ENCODE peak calls at places on chromosome 17, in four cellular contexts. V, C, P and L are unnamed samples.

GRCh38 chr17:57707892-57708291 is 37.2 kb downstream of the CCDC182 start:
- DNase-seq in V (no peak), C (peak), P (no peak), L (no peak)

GRCh38 chr17:49180303-49180702 is 30.1 kb downstream of the GNGT2 start:
- DNase-seq in V (no peak), C (peak), P (peak), L (peak)

GRCh38 chr17:57089391-57089790 is 4.3 kb downstream of the AKAP1 start:
- DNase-seq in V (no peak), C (no peak), P (no peak), L (no peak)

GRCh38 chr17:29622337-29623282 is at the start of gene CORO6:
- DNase-seq in V (peak), C (peak), P (peak), L (peak)

GRCh38 chr17:51164911-51165679 is 1.1 kb upstream of the NME2 start:
- DNase-seq in V (no peak), C (peak), P (no peak), L (no peak)

GRCh38 chr17:77783991-77784820 is 174.3 kb upstream of the TNRC6C start:
- DNase-seq in V (no peak), C (no peak), P (peak), L (no peak)

GRCh38 chr17:21019976-21020575 is 22.7 kb downstream of the USP22 start:
- DNase-seq in V (no peak), C (peak), P (no peak), L (no peak)

GRCh38 chr17:12395733-12396354 is 269.8 kb upstream of the MYOCD start:
- DNase-seq in V (no peak), C (peak), P (no peak), L (no peak)

GRCh38 chr17:51347851-51348584 is 87.7 kb downstream of the UTP18 start:
- DNase-seq in V (no peak), C (no peak), P (no peak), L (no peak)

GRCh38 chr17:34596897-34597296 is 17.5 kb downstream of the TMEM132E start:
- DNase-seq in V (no peak), C (no peak), P (no peak), L (no peak)

GRCh38 chr17:31522284-31522931 is 130.9 kb downstream of the RAB11FIP4 start:
- DNase-seq in V (no peak), C (no peak), P (no peak), L (no peak)

GRCh38 chr17:28726396-28726911 is 421 bp upstream of the TLCD1 start:
- DNase-seq in V (no peak), C (peak), P (peak), L (peak)

GRCh38 chr17:19003966-19004600 is 481 bp downstream of the FAM83G start:
- DNase-seq in V (peak), C (peak), P (peak), L (peak)

GRCh38 chr17:43383826-43384475 is 14.8 kb upstream of the ARL4D start:
- DNase-seq in V (no peak), C (no peak), P (no peak), L (no peak)
- TF ChIP-seq CTCF in V (no peak), C (no peak), P (no peak), L (no peak)

DNA sequence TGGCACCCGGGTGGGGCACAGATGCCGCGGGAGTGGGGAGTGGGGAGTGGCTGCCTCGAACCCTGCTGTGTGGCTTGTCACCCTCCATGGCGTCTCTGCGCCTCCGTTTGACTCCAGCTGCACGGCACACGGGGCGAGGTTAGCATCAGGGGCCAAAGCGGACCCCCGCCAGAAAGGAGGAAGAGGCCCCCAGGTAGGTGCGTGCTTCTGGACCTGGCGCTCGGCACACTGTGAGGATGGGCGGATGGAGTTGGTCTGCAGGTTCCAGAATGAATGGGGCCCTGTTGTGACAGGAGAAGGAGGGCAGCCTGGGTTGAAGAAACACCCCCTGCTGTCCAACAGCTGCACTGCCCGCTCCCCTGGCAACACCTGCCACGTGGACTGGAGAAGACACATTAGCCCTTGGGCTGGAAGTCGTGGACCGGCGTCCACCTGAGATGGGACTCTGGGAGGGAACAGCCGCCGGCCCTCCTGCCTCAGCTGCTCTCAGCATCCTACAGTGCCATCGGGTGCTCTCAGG is 9.4 kb upstream of the FASN start:
- DNase-seq in V (no peak), C (peak), P (no peak), L (no peak)
- TF ChIP-seq CTCF in V (peak), C (peak), P (no peak), L (no peak)

DNA sequence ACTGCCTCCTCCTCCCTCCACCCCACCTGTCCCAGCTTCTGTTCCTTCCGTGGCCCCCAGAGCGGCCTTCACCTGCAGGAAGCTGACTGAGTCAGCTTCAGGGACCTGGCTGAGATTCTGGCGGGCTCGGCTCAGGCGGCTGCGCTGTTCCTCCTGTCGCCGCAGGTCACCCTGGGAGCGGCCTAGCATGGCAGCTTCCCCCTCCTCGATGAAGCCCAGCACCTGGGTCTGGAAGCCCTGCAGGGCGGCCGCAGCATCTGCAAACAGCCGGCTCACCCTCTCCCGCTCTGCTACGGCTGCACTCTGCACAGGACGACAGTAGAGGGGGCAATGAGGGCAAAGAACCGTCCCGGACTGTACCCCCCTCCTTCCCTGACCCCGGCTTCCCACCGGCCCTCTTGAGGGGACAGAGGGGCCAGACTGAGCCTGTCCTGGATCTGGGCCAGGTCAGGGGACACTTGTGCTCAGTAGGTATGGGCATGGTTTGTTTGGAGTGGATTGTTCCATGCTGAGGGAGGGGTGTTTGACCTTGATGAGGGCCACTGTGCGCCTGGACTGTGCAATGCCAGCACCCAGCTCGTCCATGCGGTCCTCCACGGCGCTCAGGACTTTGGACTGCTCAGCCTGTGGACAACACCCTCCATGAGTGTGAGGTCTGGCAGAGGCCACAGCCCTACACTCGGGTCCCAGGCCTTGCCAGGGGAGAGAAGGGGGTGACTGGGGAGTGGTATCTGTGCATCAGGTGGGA is 2.0 kb downstream of the TRIM47 start:
- DNase-seq in V (no peak), C (peak), P (peak), L (peak)
- TF ChIP-seq CTCF in V (peak), C (peak), P (peak), L (no peak)

GRCh38 chr17:4592240-4593005 is 8.1 kb downstream of the SMTNL2 start:
- DNase-seq in V (no peak), C (no peak), P (no peak), L (no peak)

GRCh38 chr17:4591529-4591928 is 7.2 kb downstream of the SMTNL2 start:
- DNase-seq in V (no peak), C (no peak), P (no peak), L (no peak)

GRCh38 chr17:4593021-4593797 is 8.9 kb downstream of the SMTNL2 start:
- DNase-seq in V (no peak), C (no peak), P (no peak), L (no peak)

GRCh38 chr17:4596636-4597380 is 12.5 kb downstream of the SMTNL2 start:
- DNase-seq in V (no peak), C (no peak), P (no peak), L (no peak)

DNA sequence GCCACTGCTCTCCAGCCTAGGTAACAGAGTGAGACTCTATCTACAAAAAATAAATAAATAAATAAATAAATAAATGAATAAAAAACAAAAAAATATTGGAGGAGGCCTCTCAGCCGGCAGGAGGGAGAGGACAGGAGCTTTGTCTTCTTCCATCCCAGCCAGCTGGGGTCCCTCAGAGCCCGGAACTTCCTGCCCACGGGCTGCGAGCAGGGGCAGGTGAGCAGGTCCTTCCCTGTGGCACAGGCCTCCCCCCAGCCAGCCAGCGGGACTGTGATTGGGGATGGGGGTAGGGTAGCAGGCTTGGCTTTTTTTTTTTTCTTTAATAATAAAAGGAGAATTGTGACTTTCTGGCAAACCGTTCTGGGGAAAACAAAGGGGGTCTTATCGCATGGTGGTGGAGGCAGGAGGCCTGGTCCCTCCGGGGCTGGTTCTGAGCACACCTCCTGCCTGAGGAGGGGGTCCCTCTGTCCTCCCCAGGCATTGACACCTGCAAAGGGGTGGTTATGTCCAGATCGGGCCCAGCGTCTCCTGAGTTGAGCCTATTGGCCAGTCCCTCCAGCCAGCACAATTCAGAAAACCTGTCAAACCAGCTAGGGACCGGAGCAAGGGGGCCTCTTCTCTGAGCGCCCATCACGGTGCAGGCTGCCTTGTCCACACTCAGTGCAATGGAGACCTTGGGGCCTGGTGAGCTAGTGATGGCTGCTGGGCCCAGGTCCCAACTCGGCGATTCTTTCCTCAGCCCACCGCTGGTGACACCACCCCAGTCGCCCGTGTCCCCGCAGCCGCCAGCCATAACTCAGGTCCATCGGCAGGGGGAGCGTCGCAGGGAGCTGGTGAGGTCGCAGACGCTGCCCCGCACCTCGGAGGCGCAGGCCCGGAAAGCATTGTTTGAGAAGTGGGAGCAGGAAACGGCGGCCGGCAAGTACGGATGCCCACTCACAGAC is 10.3 kb downstream of the SMTNL2 start:
- DNase-seq in V (peak), C (peak), P (peak), L (no peak)
- TF ChIP-seq CTCF in V (peak), C (peak), P (peak), L (no peak)

GRCh38 chr17:9116861-9117568 is 95.7 kb downstream of the NTN1 start:
- DNase-seq in V (no peak), C (no peak), P (no peak), L (no peak)

GRCh38 chr17:9124554-9124935 is 103.2 kb downstream of the NTN1 start:
- DNase-seq in V (no peak), C (no peak), P (no peak), L (no peak)

GRCh38 chr17:9123594-9124553 is 102.6 kb downstream of the NTN1 start:
- DNase-seq in V (no peak), C (no peak), P (no peak), L (no peak)

GRCh38 chr17:9121186-9121820 is 100.0 kb downstream of the NTN1 start:
- DNase-seq in V (no peak), C (no peak), P (no peak), L (no peak)

DNA sequence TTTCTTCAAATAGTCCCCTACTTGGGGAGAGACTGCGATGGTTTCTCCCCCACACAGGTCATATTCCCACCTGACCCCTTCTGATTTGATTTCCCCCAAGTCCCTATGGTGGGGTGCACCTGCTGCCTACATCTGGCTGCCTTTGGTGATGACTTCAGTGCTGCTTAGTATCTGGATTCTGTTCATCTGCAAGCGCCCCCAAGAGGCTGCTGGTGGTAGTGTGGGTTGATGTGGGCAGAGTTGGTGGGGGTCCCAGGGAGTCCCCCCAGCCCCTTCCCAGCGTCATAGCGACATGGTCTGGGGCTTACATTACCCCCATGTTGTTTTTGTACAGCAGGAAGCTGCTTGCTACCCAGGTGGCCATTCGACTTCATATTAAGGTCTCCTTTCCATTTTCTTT is 99.2 kb downstream of the NTN1 start:
- DNase-seq in V (no peak), C (peak), P (no peak), L (no peak)
- TF ChIP-seq CTCF in V (peak), C (peak), P (no peak), L (no peak)

DNA sequence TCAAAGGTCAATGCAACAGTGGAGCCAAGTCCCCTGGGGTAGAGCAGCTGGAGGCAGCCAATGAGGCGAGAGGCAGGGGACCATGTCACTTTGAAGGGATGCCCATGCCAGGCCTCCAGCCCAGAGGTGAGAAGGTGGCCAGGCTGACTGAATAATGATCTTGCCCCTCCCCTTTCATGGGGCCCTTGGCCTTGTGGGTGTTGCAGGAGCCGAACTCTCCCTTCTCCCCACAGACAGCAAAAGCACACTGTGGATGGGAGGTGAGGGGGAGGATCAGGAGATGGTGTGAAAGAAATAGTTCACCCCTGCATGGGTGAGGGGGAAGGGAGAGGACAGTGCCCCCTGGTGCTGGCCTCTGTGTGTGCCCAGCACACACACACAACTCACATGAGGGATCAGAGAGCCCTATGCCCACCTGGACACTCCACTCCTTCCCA is 15.8 kb upstream of the TBX21 start:
- DNase-seq in V (no peak), C (peak), P (no peak), L (no peak)
- TF ChIP-seq CTCF in V (peak), C (peak), P (peak), L (no peak)

GRCh38 chr17:7541074-7541621 is 7.7 kb upstream of the TNFSF12 start:
- DNase-seq in V (no peak), C (no peak), P (no peak), L (no peak)
- TF ChIP-seq CTCF in V (no peak), C (no peak), P (no peak), L (no peak)